ENCODE peak calls at places on chromosome 18, in nine cellular contexts. F is hepatocyte, R is fibroblast of the aortic adventitia, O is tibial artery, W is AG10803, P is fibroblast of lung, T is Peyer's patch, A is left ventricle myocardium inferior, Q is GM06990. L is an unnamed sample.

GRCh38 chr18:27605107-27605834 is 420.2 kb upstream of the CHST9 start:
- DNase-seq in T (peak), W (peak), F (peak), Q (no peak), A (no peak), P (peak), R (peak), O (peak), L (no peak)

GRCh38 chr18:22900558-22901183 is 32.5 kb upstream of the RBBP8 start:
- DNase-seq in A (peak), R (peak), P (peak), O (no peak), F (no peak), T (no peak), Q (no peak), W (peak), L (no peak)

GRCh38 chr18:48834421-48835011 is 116.2 kb downstream of the SMAD7 start:
- DNase-seq in O (peak), F (no peak), Q (peak), W (peak), A (peak), R (peak), P (peak), T (peak), L (peak)

GRCh38 chr18:2910751-2911425 is 64.1 kb downstream of the EMILIN2 start:
- DNase-seq in F (no peak), W (no peak), O (no peak), A (no peak), T (peak), P (no peak), Q (no peak), R (no peak), L (no peak)

GRCh38 chr18:39935598-39935997 is 2019.4 kb upstream of the PIK3C3 start:
- DNase-seq in A (no peak), Q (no peak), F (no peak), W (no peak), P (no peak), T (no peak), R (no peak), O (no peak), L (no peak)

GRCh38 chr18:49623571-49623970 is 61.7 kb downstream of the LIPG start:
- DNase-seq in R (no peak), O (no peak), F (no peak), P (peak), A (no peak), T (no peak), W (no peak), Q (no peak), L (no peak)

GRCh38 chr18:48541026-48541746 is 2.4 kb downstream of the CTIF start:
- DNase-seq in A (peak), R (peak), T (peak), F (peak), P (peak), Q (peak), W (peak), O (peak), L (peak)

GRCh38 chr18:58195278-58195721 is 151.3 kb downstream of the NEDD4L start:
- DNase-seq in O (no peak), Q (peak), W (no peak), A (no peak), P (no peak), T (peak), R (no peak), F (peak), L (peak)

GRCh38 chr18:837922-838321 is 25.9 kb upstream of the YES1 start:
- DNase-seq in W (peak), T (no peak), A (no peak), Q (no peak), P (peak), O (no peak), F (no peak), R (peak), L (no peak)

GRCh38 chr18:55953326-55953725 is 365.3 kb upstream of the TCF4 start:
- DNase-seq in R (no peak), P (no peak), F (no peak), W (no peak), Q (no peak), A (no peak), T (no peak), O (no peak), L (no peak)

GRCh38 chr18:711330-711692 is 1.1 kb downstream of the ENOSF1 start:
- DNase-seq in A (no peak), Q (no peak), P (no peak), T (no peak), R (no peak), F (no peak), W (no peak), O (no peak), L (no peak)

GRCh38 chr18:48804856-48805610 is 145.7 kb downstream of the SMAD7 start:
- DNase-seq in Q (no peak), T (peak), R (no peak), W (no peak), O (peak), F (no peak), A (peak), P (no peak), L (peak)

GRCh38 chr18:78902795-78903435 is 76.7 kb upstream of the SALL3 start:
- DNase-seq in W (no peak), A (no peak), F (no peak), O (no peak), T (no peak), R (no peak), P (no peak), Q (no peak), L (no peak)

GRCh38 chr18:67710639-67711038 is 194.1 kb upstream of the DSEL start:
- DNase-seq in R (no peak), O (no peak), P (no peak), F (peak), Q (no peak), A (no peak), W (no peak), T (no peak), L (no peak)
- TF ChIP-seq CTCF in R (peak), O (no peak), P (peak), F (peak), Q (peak), A (no peak), W (no peak), T (peak), L (no peak)

GRCh38 chr18:59547691-59548182 is 149.5 kb downstream of the CCBE1 start:
- DNase-seq in F (peak), R (peak), P (peak), Q (no peak), W (peak), T (no peak), O (no peak), A (no peak), L (no peak)
- TF ChIP-seq CTCF in F (peak), R (peak), P (peak), Q (no peak), W (peak), T (peak), O (no peak), A (no peak), L (no peak)

GRCh38 chr18:30376515-30376914 is 666.0 kb downstream of the DSC3 start:
- DNase-seq in P (no peak), T (no peak), F (no peak), W (no peak), R (no peak), O (no peak), Q (no peak), A (no peak), L (no peak)
- TF ChIP-seq CTCF in P (no peak), T (no peak), F (peak), W (no peak), R (no peak), O (no peak), Q (no peak), A (no peak), L (no peak)

GRCh38 chr18:52242711-52243110 is 97.3 kb upstream of the DCC start:
- DNase-seq in O (no peak), W (peak), F (no peak), T (no peak), R (no peak), P (no peak), Q (no peak), A (no peak), L (no peak)
- TF ChIP-seq CTCF in O (no peak), W (no peak), F (no peak), T (no peak), R (no peak), P (no peak), Q (no peak), A (no peak), L (no peak)

L was measured in activated B cell treated with CpG ODN at 0.5 μM for 24 hours.